ENCODE peak calls at places on chromosomes 12 and 14, in seven cellular contexts. O, K, T, N, J, E and W are unnamed samples.

GRCh38 chr14:94388896-94389469 is 581 bp upstream of the SERPINA1 start:
- DNase-seq in T (no peak), J (no peak), K (peak), N (no peak), E (no peak), O (peak), W (no peak)

GRCh38 chr12:130351331-130351730 is 13.6 kb downstream of the PIWIL1 start:
- DNase-seq in T (no peak), K (no peak), O (no peak), N (no peak), E (no peak), J (no peak), W (no peak)

GRCh38 chr12:50458606-50459005 is 46.2 kb upstream of the DIP2B start:
- DNase-seq in J (peak), T (no peak), N (no peak), E (no peak), K (no peak), O (peak), W (no peak)

GRCh38 chr12:103423061-103423473 is 72.7 kb downstream of the C12orf42 start:
- DNase-seq in E (no peak), J (no peak), T (no peak), O (no peak), N (no peak), K (no peak), W (no peak)

GRCh38 chr12:70756791-70757190 is 119.6 kb upstream of the PTPRB start:
- DNase-seq in K (no peak), T (no peak), O (no peak), E (no peak), J (no peak), N (no peak), W (no peak)

GRCh38 chr12:121159467-121160307 is 27.0 kb downstream of the P2RX7 start:
- DNase-seq in N (no peak), T (no peak), K (no peak), E (no peak), O (no peak), J (no peak), W (no peak)

GRCh38 chr12:88509347-88509746 is 70.9 kb downstream of the KITLG start:
- DNase-seq in J (peak), O (no peak), E (no peak), K (no peak), T (no peak), N (no peak), W (no peak)

GRCh38 chr12:64142784-64143183 is 79.3 kb downstream of the KICS2 start:
- DNase-seq in N (no peak), K (no peak), T (no peak), O (no peak), J (no peak), E (no peak), W (no peak)

GRCh38 chr14:93533437-93533836 is 102.7 kb downstream of the UNC79 start:
- DNase-seq in O (no peak), J (no peak), N (no peak), T (no peak), E (no peak), K (no peak), W (no peak)

GRCh38 chr12:31021809-31022492 is 51.7 kb upstream of the DDX11 start:
- DNase-seq in N (no peak), T (no peak), K (no peak), O (no peak), J (no peak), E (no peak), W (no peak)

GRCh38 chr14:68394113-68394718 is 398.7 kb downstream of the ZFP36L1 start:
- DNase-seq in K (no peak), T (no peak), E (no peak), J (peak), O (no peak), N (peak), W (no peak)

GRCh38 chr12:124909831-124910560 is 4.5 kb downstream of the UBC start:
- DNase-seq in O (no peak), N (no peak), E (no peak), K (no peak), T (no peak), J (peak), W (peak)
- H3K4me3 ChIP-seq in O (no peak), N (peak), E (no peak), K (no peak), T (no peak), J (peak), W (peak)

GRCh38 chr14:104650057-104650980 is 39.1 kb upstream of the INF2 start:
- DNase-seq in T (peak), J (peak), O (no peak), K (peak), N (peak), E (peak), W (no peak)
- H3K4me3 ChIP-seq in T (peak), J (peak), O (peak), K (peak), N (peak), E (peak), W (peak)

DNA sequence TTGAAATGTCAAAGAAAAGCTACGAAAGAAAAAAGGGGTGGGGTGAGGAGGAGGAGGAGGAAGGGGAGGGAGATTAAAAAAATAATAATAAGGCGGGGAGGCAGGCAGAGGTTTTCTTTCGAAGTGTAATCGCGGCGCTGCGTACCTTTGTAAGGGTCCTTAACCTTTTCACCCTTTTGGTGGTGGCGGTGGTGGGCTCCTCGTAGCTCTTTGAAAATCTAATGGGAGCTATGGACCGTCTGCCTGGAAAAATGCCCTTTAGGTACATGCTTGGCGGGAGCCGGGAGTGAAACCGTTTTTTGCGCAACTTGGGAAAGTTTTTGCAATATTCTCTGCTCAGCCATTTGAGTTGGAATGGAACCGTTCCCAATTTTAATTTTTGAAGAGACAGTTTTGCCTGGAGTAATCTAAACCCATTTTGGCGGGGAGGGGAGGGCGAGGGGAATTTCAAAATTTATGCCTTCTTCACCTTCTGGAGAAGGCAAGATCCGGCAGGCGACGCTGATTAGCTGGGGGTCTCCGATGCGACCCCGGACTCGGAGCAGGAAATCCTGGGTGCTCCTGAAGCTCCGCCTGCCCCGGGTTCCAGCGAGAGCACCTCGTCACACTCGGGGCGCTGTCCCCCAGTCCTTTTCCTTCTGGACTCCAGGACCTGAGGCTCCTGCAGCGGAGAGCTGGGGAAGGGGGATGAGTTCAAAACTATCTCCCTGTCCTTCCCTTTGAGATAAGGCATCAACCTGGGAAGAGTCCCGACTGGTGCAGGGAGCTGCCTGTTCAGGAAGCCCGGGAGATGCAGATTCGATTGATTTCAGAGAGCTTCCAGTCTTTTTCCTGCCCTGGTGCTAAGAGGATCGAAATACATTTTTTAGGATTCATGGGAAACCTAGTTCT is 74.6 kb upstream of the TBX5 start:
- DNase-seq in O (no peak), N (no peak), T (no peak), K (peak), J (peak), E (no peak), W (no peak)
- H3K4me3 ChIP-seq in O (no peak), N (peak), T (peak), K (peak), J (peak), E (peak), W (no peak)

DNA sequence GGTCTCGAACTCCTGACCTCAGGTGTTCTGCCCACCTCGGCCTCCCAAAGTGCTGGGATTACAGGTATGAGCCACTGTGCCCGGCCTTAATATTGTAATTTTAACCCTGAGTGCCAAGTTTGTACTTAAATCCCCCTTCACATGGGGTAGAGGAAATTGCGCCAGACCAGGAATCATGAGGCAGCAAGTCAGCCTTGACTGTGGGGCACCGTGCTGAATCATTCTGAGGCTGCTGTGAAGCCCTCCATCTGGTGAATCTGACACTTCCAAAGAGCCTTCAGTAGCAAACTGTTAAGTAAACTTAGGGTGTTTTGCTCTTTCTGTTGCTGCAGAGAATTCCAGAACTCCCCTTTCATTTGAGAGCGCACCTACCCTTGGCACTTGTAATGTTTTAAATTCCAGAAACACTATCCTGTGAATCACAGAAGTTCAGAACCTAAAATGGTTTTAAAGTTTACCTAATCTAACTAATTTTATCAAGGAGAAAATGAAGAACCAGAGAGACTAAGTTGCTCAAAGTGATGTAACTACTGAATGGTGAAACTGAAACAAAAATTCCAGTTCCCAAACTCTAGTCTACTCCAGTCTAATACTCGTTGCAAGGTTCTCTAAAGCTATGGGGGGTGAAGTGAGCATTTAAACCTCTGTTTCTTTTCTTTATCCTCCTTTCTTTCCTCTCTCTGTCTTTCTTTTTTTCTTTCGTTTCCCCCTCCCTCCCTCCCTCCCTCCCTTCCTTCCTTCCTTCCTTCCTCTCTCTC is 7.5 kb downstream of the HEBP1 start:
- DNase-seq in T (peak), E (no peak), J (peak), K (no peak), N (no peak), O (peak), W (peak)
- H3K4me3 ChIP-seq in T (peak), E (no peak), J (peak), K (no peak), N (peak), O (no peak), W (peak)

DNA sequence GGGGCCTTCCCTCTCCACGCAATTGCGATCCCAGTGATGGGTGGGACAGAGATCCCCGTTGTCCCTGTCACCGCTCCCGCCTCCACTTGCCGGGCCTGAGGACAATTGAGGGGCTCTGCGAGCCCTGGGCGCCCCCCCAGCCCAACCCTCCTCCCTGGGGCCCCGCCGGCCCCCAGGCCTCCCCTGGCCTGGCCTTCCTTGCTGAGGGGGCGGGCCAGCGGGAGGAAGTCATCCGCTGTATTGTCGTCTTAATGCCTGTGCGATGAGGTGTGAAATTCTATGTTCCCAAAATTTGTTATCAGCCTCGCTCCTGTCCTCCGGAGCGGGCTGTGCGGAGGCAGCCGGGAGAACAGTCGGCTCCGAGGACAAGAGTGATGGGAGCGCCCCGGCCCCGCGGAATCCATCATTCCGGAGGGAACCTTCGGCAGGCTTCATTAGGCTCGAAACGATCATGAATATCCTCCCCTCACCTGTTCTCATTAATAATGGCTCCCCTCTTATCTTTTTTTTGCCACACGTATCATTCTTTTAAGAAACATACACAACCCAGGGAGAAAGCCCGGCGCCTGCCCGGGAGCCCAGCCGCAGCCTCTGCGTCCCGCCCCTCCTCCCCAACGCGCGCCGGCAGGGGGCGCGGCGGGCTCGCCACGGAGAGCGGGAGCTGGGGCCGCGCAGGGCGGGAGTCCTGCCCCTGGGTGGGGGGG is 17.3 kb upstream of the DLK1 start:
- DNase-seq in O (no peak), K (peak), N (peak), T (no peak), J (peak), E (no peak), W (no peak)
- H3K4me3 ChIP-seq in O (no peak), K (peak), N (peak), T (peak), J (no peak), E (no peak), W (no peak)

GRCh38 chr14:73696466-73697390 is 17.5 kb downstream of the PNMA1 start:
- DNase-seq in O (peak), K (no peak), E (no peak), T (no peak), J (peak), N (no peak), W (no peak)

GRCh38 chr14:73700325-73700724 is 13.9 kb downstream of the PNMA1 start:
- DNase-seq in N (no peak), T (no peak), K (no peak), J (no peak), O (no peak), E (no peak), W (peak)

GRCh38 chr14:73695997-73696396 is 18.2 kb downstream of the PNMA1 start:
- DNase-seq in O (no peak), J (no peak), T (no peak), K (no peak), E (no peak), N (no peak), W (no peak)

GRCh38 chr14:73694083-73694482 is 20.1 kb downstream of the PNMA1 start:
- DNase-seq in N (no peak), J (no peak), E (no peak), T (no peak), O (no peak), K (no peak), W (no peak)

GRCh38 chr14:73695082-73695481 is 19.1 kb downstream of the PNMA1 start:
- DNase-seq in J (no peak), N (no peak), O (no peak), E (no peak), T (no peak), K (no peak), W (no peak)
- H3K4me3 ChIP-seq in J (no peak), N (no peak), O (no peak), E (no peak), T (no peak), K (no peak), W (no peak)

GRCh38 chr12:94103986-94104385 is 44.4 kb upstream of the PLXNC1 start:
- DNase-seq in J (no peak), T (no peak), N (no peak), O (no peak), K (no peak), E (no peak), W (no peak)

GRCh38 chr12:94099191-94099983 is 49.0 kb upstream of the PLXNC1 start:
- DNase-seq in E (no peak), O (no peak), N (no peak), T (peak), J (no peak), K (no peak), W (no peak)

GRCh38 chr12:94100990-94101901 is 47.1 kb upstream of the PLXNC1 start:
- DNase-seq in O (no peak), K (peak), J (peak), N (peak), T (peak), E (peak), W (no peak)

GRCh38 chr12:94100254-94100653 is 48.1 kb upstream of the PLXNC1 start:
- DNase-seq in E (no peak), T (peak), J (no peak), N (no peak), O (no peak), K (no peak), W (no peak)

DNA sequence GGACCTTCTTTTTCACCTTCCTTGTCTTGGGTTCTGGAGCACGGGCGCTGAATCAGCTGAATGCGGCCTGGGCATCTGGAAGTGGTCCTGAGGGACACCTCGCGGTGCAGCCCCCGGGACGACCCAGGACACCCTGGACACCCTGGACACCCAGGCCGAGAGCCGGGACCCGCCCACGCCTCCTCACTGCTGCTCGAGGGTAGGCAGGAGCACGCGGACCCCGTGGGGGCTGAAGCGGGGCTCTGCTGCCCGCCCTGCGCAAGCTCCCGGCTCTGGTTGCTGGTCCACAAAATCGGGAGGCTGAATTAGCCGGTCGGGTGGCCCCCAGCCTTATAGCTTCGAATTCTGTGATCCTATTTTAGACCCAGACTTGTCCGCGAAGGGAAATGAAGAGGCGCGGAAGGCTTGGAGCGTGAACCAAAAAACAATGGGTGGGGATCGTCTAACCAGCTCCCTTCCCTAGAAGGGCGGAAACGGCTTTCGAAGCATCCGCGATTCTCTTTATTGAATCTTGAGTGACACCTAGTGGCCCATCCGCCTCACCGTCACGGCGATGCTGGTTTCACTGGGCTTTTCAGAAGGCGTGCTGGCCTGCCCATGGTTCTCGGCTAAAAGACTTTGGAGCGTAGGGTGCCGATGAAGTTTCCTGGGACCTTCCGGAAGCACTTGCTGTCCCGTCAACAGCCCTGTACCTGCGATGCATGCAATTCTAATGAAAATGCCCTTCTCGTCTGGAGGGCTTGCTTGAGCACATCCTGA is 46.3 kb upstream of the PLXNC1 start:
- DNase-seq in E (peak), J (peak), N (peak), T (peak), O (no peak), K (peak), W (no peak)
- H3K4me3 ChIP-seq in E (peak), J (peak), N (peak), T (peak), O (peak), K (peak), W (peak)

GRCh38 chr12:23949212-23950010 is at the start of gene SOX5:
- DNase-seq in O (peak), N (peak), J (no peak), E (no peak), K (peak), T (peak), W (peak)
- H3K4me3 ChIP-seq in O (peak), N (peak), J (peak), E (no peak), K (peak), T (peak), W (peak)